ENCODE peak calls at places on chromosomes 3 and 15, in six cellular contexts. M is uterus, Y is bronchial epithelial cell, A is fibroblast of lung, C is K562, Z is pancreas. P is an unnamed sample. For H3K36me3, the result is how much of the 10 kb centered on the place peaks cover.

GRCh38 chr3:14319654-14320182 is 82.7 kb upstream of the SLC6A6 start:
- DNase-seq in M (no peak), Y (peak), A (peak), C (peak), Z (no peak), P (no peak)

GRCh38 chr3:21174461-21174860 is 576.5 kb downstream of the ZNF385D start:
- DNase-seq in M (no peak), Y (no peak), A (peak), C (no peak), Z (no peak), P (no peak)

GRCh38 chr3:52531636-52532516 is 1.8 kb downstream of the NT5DC2 start:
- DNase-seq in M (peak), Y (no peak), A (no peak), C (no peak), Z (no peak), P (no peak)

GRCh38 chr3:69255928-69256327 is 130.0 kb downstream of the FRMD4B start:
- DNase-seq in M (no peak), Y (no peak), A (no peak), C (no peak), Z (no peak), P (no peak)

GRCh38 chr3:69115731-69116130 is 6.7 kb downstream of the LMOD3 start:
- DNase-seq in M (no peak), Y (peak), A (peak), C (no peak), Z (no peak), P (no peak)

GRCh38 chr3:117873236-117873635 is 1161.4 kb downstream of the IGSF11 start:
- DNase-seq in M (peak), Y (no peak), A (peak), C (no peak), Z (no peak), P (no peak)

GRCh38 chr3:13884851-13885703 is 5.2 kb upstream of the WNT7A start:
- DNase-seq in M (no peak), Y (peak), A (no peak), C (peak), Z (no peak), P (no peak)

GRCh38 chr3:37386627-37387230 is 212.3 kb upstream of the LRRFIP2 start:
- DNase-seq in M (no peak), Y (no peak), A (peak), C (no peak), Z (no peak), P (no peak)

GRCh38 chr15:88450125-88450798 is 16.9 kb downstream of the MRPL46 start:
- DNase-seq in M (peak), Y (peak), A (peak), C (peak), Z (no peak), P (peak)

GRCh38 chr3:182869059-182869458 is 75.8 kb downstream of the ATP11B start:
- DNase-seq in M (no peak), Y (no peak), A (no peak), C (no peak), Z (no peak), P (no peak)

GRCh38 chr3:156353535-156353934 is 201.4 kb downstream of the SSR3 start:
- DNase-seq in M (no peak), Y (no peak), A (no peak), C (no peak), Z (no peak), P (no peak)

GRCh38 chr15:58957101-58957973 is 23.9 kb upstream of the SLTM start:
- DNase-seq in M (peak), Y (peak), A (peak), C (peak), Z (no peak), P (peak)

GRCh38 chr15:33963831-33964664 is 4.2 kb upstream of the CHRM5 start:
- DNase-seq in M (no peak), Y (peak), A (peak), C (peak), Z (no peak), P (peak)

GRCh38 chr15:47514251-47514652 is 203.1 kb upstream of the SEMA6D start:
- DNase-seq in M (no peak), Y (peak), A (peak), C (no peak), Z (no peak), P (no peak)

GRCh38 chr3:143109861-143110260 is 9.7 kb upstream of the CHST2 start:
- DNase-seq in M (no peak), Y (no peak), A (no peak), C (no peak), Z (no peak), P (no peak)

GRCh38 chr3:38738630-38739395 is 77.2 kb downstream of the SCN10A start:
- DNase-seq in M (no peak), Y (peak), A (peak), C (peak), Z (no peak), P (no peak)

GRCh38 chr3:171950373-171950772 is 89.0 kb upstream of the FNDC3B start:
- DNase-seq in M (no peak), Y (peak), A (peak), C (no peak), Z (no peak), P (no peak)

GRCh38 chr3:119297169-119297568 is 3.0 kb downstream of the ARHGAP31 start:
- DNase-seq in M (no peak), Y (no peak), A (peak), C (no peak), Z (no peak), P (no peak)

GRCh38 chr3:127588675-127589577 is 1.6 kb downstream of the TPRA1 start:
- DNase-seq in M (no peak), Y (peak), A (peak), C (no peak), Z (no peak), P (no peak)

GRCh38 chr3:127593187-127593586 is 2.7 kb upstream of the TPRA1 start:
- DNase-seq in M (no peak), Y (no peak), A (no peak), C (peak), Z (no peak), P (no peak)

GRCh38 chr3:127589600-127590281 is 792 bp downstream of the TPRA1 start:
- DNase-seq in M (no peak), Y (no peak), A (no peak), C (no peak), Z (no peak), P (no peak)

GRCh38 chr3:127590282-127590592 is 296 bp downstream of the TPRA1 start:
- DNase-seq in M (peak), Y (no peak), A (no peak), C (no peak), Z (no peak), P (no peak)

GRCh38 chr3:127590593-127591477 is at the start of gene TPRA1:
- DNase-seq in M (peak), Y (peak), A (peak), C (peak), Z (peak), P (peak)
- TF ChIP-seq CTCF in M (no peak), Y (peak), A (no peak), C (peak), Z (no peak), P (no peak)

GRCh38 chr3:101732240-101732641 is 7.8 kb downstream of the CEP97 start:
- DNase-seq in M (no peak), Y (no peak), A (no peak), C (no peak), Z (no peak), P (no peak)
- H3K36me3 ChIP-seq in M (under half), Y (under half), A (under half), C (half or more), Z (under half), P (under half)

GRCh38 chr15:41689834-41690233 is 29.6 kb downstream of the MGA start:
- DNase-seq in M (no peak), Y (no peak), A (peak), C (peak), Z (no peak), P (no peak)
- TF ChIP-seq CTCF in M (no peak), Y (no peak), A (no peak), C (no peak), Z (no peak), P (no peak)

GRCh38 chr15:50590288-50590687 is 43.8 kb upstream of the USP50 start:
- DNase-seq in M (no peak), Y (no peak), A (no peak), C (no peak), Z (no peak), P (no peak)
- H3K36me3 ChIP-seq in M (under half), Y (under half), A (under half), C (half or more), Z (half or more), P (half or more)

DNA sequence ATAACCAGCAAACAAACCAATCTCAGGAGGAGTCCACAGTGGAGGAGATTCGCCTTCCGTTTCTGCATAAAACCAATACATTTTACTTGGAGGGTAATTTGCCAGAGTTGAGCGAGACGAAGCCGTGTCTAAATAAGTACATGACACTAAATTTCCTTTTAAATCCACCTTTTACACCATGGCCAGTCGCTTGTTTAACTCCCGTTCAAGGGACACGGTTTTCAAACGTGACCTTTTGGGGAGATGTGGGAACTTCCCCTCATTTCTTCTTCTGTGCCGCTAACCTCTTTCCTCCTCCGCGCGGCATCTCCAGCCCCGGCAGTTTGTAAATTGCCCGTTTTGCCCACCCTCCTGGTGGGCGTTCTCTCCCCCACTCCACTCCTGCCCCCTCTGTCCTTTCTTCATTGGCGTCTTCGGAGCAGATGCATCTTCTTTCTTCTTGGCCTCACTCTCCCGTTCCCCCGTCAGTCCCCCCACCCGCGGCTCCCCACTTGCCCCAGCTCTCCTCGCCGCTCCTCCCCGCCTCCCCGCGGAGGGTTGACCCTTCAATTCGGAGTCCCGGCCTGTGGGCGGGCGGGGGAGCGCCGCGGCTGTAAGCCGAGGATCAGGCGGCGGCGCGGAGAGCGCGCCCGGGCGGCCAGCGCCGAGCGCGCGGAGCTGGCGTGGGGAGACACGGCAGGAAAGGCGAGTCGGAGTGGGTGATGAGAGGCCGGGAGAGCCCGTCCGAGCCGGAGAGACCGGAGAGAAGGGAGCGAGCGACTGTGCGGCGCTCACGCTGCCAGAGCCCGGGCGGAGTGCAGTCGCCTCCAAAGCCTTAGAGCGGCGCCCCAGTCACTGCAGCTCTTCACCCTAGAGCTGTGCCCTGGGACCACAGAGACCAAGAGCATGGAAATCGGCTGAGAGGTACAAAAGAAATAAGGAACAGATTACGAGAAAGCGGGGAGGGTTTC is at the start of gene NLGN1:
- DNase-seq in M (peak), Y (peak), A (peak), C (no peak), Z (peak), P (no peak)
- TF ChIP-seq CTCF in M (peak), Y (peak), A (peak), C (no peak), Z (no peak), P (peak)

DNA sequence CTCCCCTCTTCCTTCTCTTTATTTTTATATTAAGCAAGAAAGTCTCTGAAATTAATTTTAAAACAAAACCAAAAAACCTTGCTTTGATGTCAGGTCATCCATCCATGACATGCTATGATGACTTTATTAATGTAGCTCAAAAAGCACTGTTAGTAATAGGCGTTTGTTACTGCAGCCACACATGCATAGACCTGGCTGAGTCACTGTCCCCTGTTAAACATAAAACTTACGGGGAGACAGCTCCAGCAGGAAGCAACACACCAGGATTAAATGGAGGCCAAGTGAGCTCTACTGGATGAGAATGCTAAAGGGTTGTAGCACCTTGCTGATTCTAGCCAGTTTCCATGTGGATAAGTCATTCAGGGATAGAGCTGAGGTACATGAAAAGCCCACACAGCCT is 661.1 kb downstream of the MAGI1 start:
- DNase-seq in M (no peak), Y (no peak), A (no peak), C (no peak), Z (no peak), P (no peak)
- H3K36me3 ChIP-seq in M (under half), Y (under half), A (under half), C (half or more), Z (under half), P (under half)

P was measured in Panc1.